ENCODE peak calls at places on chromosome 6, in seven cellular contexts. Z is frontal cortex; G is ascending aorta; S is tibial artery; P is stimulated activated CD8-positive, alpha-beta memory T cell treated with anti-CD3 and anti-CD28 coated beads, Interleukin-2, amount 100 ng/mL, for 1 hour; R is LoVo; B is activated CD4-positive, alpha-beta T cell treated with anti-CD3 and anti-CD28 coated beads, Interleukin-2, amount 50 U/mL, for 1 hour. V is an unnamed sample.

GRCh38 chr6:89433637-89434499 is 916 bp downstream of the ANKRD6 start:
- DNase-seq in P (no peak), B (peak), R (no peak), S (peak), Z (no peak), G (no peak), V (peak)

GRCh38 chr6:150881911-150882481 is 16.5 kb downstream of the MTHFD1L start:
- DNase-seq in Z (no peak), S (peak), B (no peak), G (no peak), P (no peak), R (no peak), V (peak)

GRCh38 chr6:136593748-136594490 is 43.7 kb upstream of the MAP7 start:
- DNase-seq in Z (no peak), B (no peak), S (no peak), G (no peak), R (no peak), P (no peak), V (no peak)

GRCh38 chr6:105994522-105995402 is 91.4 kb upstream of the PRDM1 start:
- DNase-seq in B (peak), Z (peak), R (peak), G (no peak), S (no peak), P (peak), V (peak)

GRCh38 chr6:85459224-85459901 is 9.5 kb downstream of the NT5E start:
- DNase-seq in P (no peak), G (no peak), R (peak), S (no peak), B (no peak), Z (no peak), V (no peak)

GRCh38 chr6:30007132-30007764 is 53.8 kb upstream of the POLR1H start:
- DNase-seq in G (no peak), Z (peak), P (no peak), B (peak), R (no peak), S (peak), V (no peak)

GRCh38 chr6:159979136-159979874 is 10.4 kb downstream of the IGF2R start:
- DNase-seq in P (peak), Z (peak), R (no peak), G (no peak), S (no peak), B (peak), V (peak)

GRCh38 chr6:42696526-42697267 is 25.7 kb downstream of the PRPH2 start:
- DNase-seq in Z (no peak), R (no peak), G (no peak), S (no peak), P (no peak), B (no peak), V (peak)

V was measured in lower leg skin.